ENCODE peak calls at places on chromosome 15, in nine cellular contexts. S is non-pigmented ciliary epithelial cell; J is GM23248; Y is kidney; V is activated T-cell treated with anti-CD3 and anti-CD28 coated beads, Interleukin-2, amount 50 U/mL, for 72 hours; P is substantia nigra; G is uterus; C is K562; O is activated naive CD4-positive, alpha-beta T cell treated with anti-CD3 and anti-CD28 coated beads, Interleukin-2, amount 50 U/mL, for 16 hours. A is an unnamed sample.

GRCh38 chr15:82737975-82738374 is 28.3 kb upstream of the AP3B2 start:
- DNase-seq in C (peak; percentile 26), O (no peak), P (no peak), V (no peak), Y (no peak), G (no peak), J (no peak), S (no peak), A (no peak)

GRCh38 chr15:79743032-79743431 is 153.8 kb downstream of the MTHFS start:
- DNase-seq in Y (no peak), V (no peak), S (no peak), P (no peak), C (no peak), J (peak; percentile 43), O (no peak), G (no peak), A (no peak)

GRCh38 chr15:27681038-27681437 is 418.1 kb downstream of the OCA2 start:
- DNase-seq in C (no peak), Y (no peak), S (no peak), O (no peak), G (no peak), V (no peak), P (no peak), J (no peak), A (no peak)

GRCh38 chr15:88331291-88331690 is 74.8 kb upstream of the NTRK3 start:
- DNase-seq in C (peak; percentile 75), J (peak; percentile 60), V (peak; percentile 62), S (no peak), O (peak; percentile 34), P (peak; percentile 0), G (no peak), Y (no peak), A (no peak)

GRCh38 chr15:22866066-22866465 is 27.6 kb downstream of the NIPA2 start:
- DNase-seq in O (no peak), J (no peak), G (no peak), S (no peak), C (no peak), Y (peak; percentile 28), P (no peak), V (no peak), A (no peak)

GRCh38 chr15:100929641-100930042 is 10.5 kb downstream of the LRRK1 start:
- DNase-seq in P (no peak), G (no peak), J (no peak), Y (no peak), C (no peak), O (no peak), S (no peak), V (no peak), A (no peak)

GRCh38 chr15:57283774-57284508 is 92.4 kb upstream of the CGNL1 start:
- DNase-seq in V (no peak), S (peak; percentile 9), J (peak; percentile 37), C (no peak), G (peak; percentile 31), Y (no peak), P (no peak), O (no peak), A (no peak)

GRCh38 chr15:100881573-100882336 is 2.1 kb downstream of the ALDH1A3 start:
- DNase-seq in P (no peak), S (no peak), O (no peak), V (no peak), J (no peak), Y (no peak), G (no peak), C (no peak), A (no peak)

GRCh38 chr15:58748040-58748786 is 1.3 kb downstream of the ADAM10 start:
- DNase-seq in C (no peak), S (no peak), O (peak; percentile 59), V (peak; percentile 70), J (peak; percentile 49), P (no peak), Y (no peak), G (no peak), A (no peak)

GRCh38 chr15:66169023-66169422 is 84.5 kb downstream of the MEGF11 start:
- DNase-seq in S (no peak), J (no peak), G (no peak), Y (peak; percentile 39), C (no peak), O (no peak), P (no peak), V (no peak), A (no peak)

GRCh38 chr15:39756806-39757522 is 25.7 kb downstream of the FSIP1 start:
- DNase-seq in G (no peak), S (peak; percentile 48), J (peak; percentile 84), O (no peak), C (peak; percentile 23), V (peak; percentile 23), P (no peak), Y (no peak), A (no peak)

GRCh38 chr15:65311760-65312159 is 7.3 kb downstream of the RNU5B-1 start:
- DNase-seq in Y (peak; percentile 22), S (no peak), O (no peak), C (no peak), J (no peak), G (no peak), P (no peak), V (no peak), A (no peak)

GRCh38 chr15:45903283-45903682 is 268.5 kb downstream of the SQOR start:
- DNase-seq in G (no peak), Y (no peak), O (no peak), C (no peak), J (no peak), V (no peak), P (no peak), S (no peak), A (no peak)

GRCh38 chr15:81749667-81750360 is 296.0 kb downstream of the MEX3B start:
- DNase-seq in J (no peak), Y (no peak), P (no peak), S (no peak), G (no peak), O (no peak), V (no peak), C (no peak), A (peak; percentile 24)

GRCh38 chr15:90960316-90961091 is 5.8 kb downstream of the RCCD1 start:
- DNase-seq in Y (no peak), J (peak; percentile 7), G (no peak), S (no peak), V (no peak), C (no peak), O (no peak), P (no peak), A (no peak)

GRCh38 chr15:101087172-101087769 is 164.6 kb downstream of the CHSY1 start:
- DNase-seq in P (no peak), S (no peak), C (no peak), Y (no peak), J (no peak), V (no peak), O (no peak), G (no peak), A (no peak)

GRCh38 chr15:68679961-68680371 is 101.2 kb downstream of the CORO2B start:
- DNase-seq in V (no peak), P (peak; percentile 90), G (no peak), S (no peak), O (no peak), Y (peak; percentile 38), C (no peak), J (no peak), A (peak; percentile 60)

GRCh38 chr15:66043264-66043663 is 174.0 kb downstream of the RAB11A start:
- DNase-seq in S (no peak), G (no peak), P (no peak), Y (no peak), J (no peak), O (no peak), V (no peak), C (no peak), A (peak; percentile 58)

GRCh38 chr15:61155741-61156700 is 73.1 kb downstream of the RORA start:
- DNase-seq in O (no peak), P (no peak), V (no peak), S (peak; percentile 22), G (peak; percentile 75), Y (no peak), J (peak; percentile 77), C (peak; percentile 6), A (no peak)

GRCh38 chr15:66743703-66744536 is 41.9 kb downstream of the SMAD6 start:
- DNase-seq in V (no peak), C (no peak), S (no peak), O (no peak), P (no peak), G (no peak), Y (peak; percentile 73), J (peak; percentile 58), A (no peak)

GRCh38 chr15:24878153-24878552 is 76.6 kb upstream of the SNRPN start:
- DNase-seq in P (peak; percentile 58), Y (peak; percentile 73), O (peak; percentile 10), V (peak; percentile 6), S (no peak), G (no peak), C (no peak), J (peak; percentile 52), A (peak; percentile 59)

GRCh38 chr15:42048821-42049200 is 28.0 kb upstream of the PLA2G4E start:
- DNase-seq in V (no peak), J (no peak), G (no peak), P (no peak), S (no peak), Y (no peak), C (no peak), O (no peak), A (no peak)

GRCh38 chr15:84671211-84671610 is 13.2 kb upstream of the NMB start:
- DNase-seq in G (no peak), Y (no peak), S (no peak), P (no peak), C (no peak), O (no peak), J (peak; percentile 86), V (no peak), A (no peak)

GRCh38 chr15:62899090-62899493 is 143.5 kb upstream of the TPM1 start:
- DNase-seq in S (no peak), P (no peak), O (no peak), C (no peak), G (peak; percentile 40), J (no peak), Y (no peak), V (no peak), A (no peak)

GRCh38 chr15:68620721-68621528 is 42.1 kb downstream of the CORO2B start:
- DNase-seq in P (peak; percentile 92), G (peak; percentile 92), S (peak; percentile 67), O (no peak), J (peak; percentile 97), V (no peak), Y (peak; percentile 94), C (no peak), A (peak; percentile 79)

GRCh38 chr15:66188464-66188863 is 65.1 kb downstream of the MEGF11 start:
- DNase-seq in G (no peak), Y (no peak), S (no peak), O (no peak), P (no peak), C (no peak), J (no peak), V (no peak), A (no peak)

GRCh38 chr15:69424001-69424400 is 9.9 kb downstream of the KIF23 start:
- DNase-seq in P (no peak), O (no peak), G (no peak), J (no peak), S (no peak), Y (no peak), V (no peak), C (no peak), A (no peak)

GRCh38 chr15:75104804-75105557 is 81.6 kb downstream of the PPCDC start:
- DNase-seq in G (no peak), P (peak; percentile 45), Y (peak; percentile 46), V (peak; percentile 44), O (no peak), C (peak; percentile 9), S (peak; percentile 87), J (peak; percentile 93), A (no peak)

GRCh38 chr15:98776607-98777281 is 128.4 kb downstream of the IGF1R start:
- DNase-seq in C (peak; percentile 52), G (peak; percentile 44), V (peak; percentile 40), O (no peak), Y (peak; percentile 92), P (no peak), J (peak; percentile 59), S (peak; percentile 56), A (no peak)